ENCODE peak calls at places on chromosomes 4 and X, in nine cellular contexts. T is fibroblast of lung, Z is coronary artery, E is prostate gland, Q is mammary epithelial cell, F is breast epithelium, Y is heart right ventricle, V is HCT116, H is tibial nerve. U is an unnamed sample.
A peak's percentile ranks its signal among the peaks of the same experiment; 100 is the strongest.

GRCh38 chrX:11398785-11399184 is 105.6 kb downstream of the AMELX start:
- DNase-seq in V (no peak), H (no peak), Z (no peak), Q (no peak), F (no peak), T (no peak), E (no peak), Y (no peak), U (no peak)

GRCh38 chrX:38970845-38971244 is 169.6 kb downstream of the MID1IP1 start:
- DNase-seq in V (no peak), E (no peak), H (no peak), Q (no peak), F (no peak), Y (no peak), Z (no peak), T (no peak), U (no peak)

GRCh38 chrX:68999351-68999750 is 165.9 kb downstream of the PJA1 start:
- DNase-seq in Y (no peak), E (no peak), Q (peak; percentile 91), F (no peak), Z (no peak), V (peak; percentile 18), T (peak; percentile 58), H (no peak), U (peak; percentile 47)

GRCh38 chr4:119550857-119551532 is 77.6 kb downstream of the PDE5A start:
- DNase-seq in V (no peak), T (peak; percentile 76), H (no peak), E (no peak), F (no peak), Q (no peak), Z (no peak), Y (no peak), U (no peak)

GRCh38 chr4:189124791-189125190 is 815.9 kb upstream of the FRG1 start:
- DNase-seq in F (no peak), T (no peak), Z (no peak), V (no peak), H (no peak), E (no peak), Y (no peak), Q (no peak), U (no peak)

GRCh38 chr4:67713531-67714247 is 12.7 kb upstream of the UBA6 start:
- DNase-seq in Q (peak; percentile 57), Y (no peak), E (peak; percentile 53), F (no peak), H (no peak), V (no peak), Z (no peak), T (peak; percentile 56), U (no peak)

GRCh38 chr4:109657854-109658253 is 45.4 kb downstream of the CASP6 start:
- DNase-seq in Y (no peak), Q (no peak), T (no peak), V (no peak), E (no peak), H (no peak), Z (no peak), F (no peak), U (no peak)

GRCh38 chrX:20653070-20653469 is 386.4 kb upstream of the RPS6KA3 start:
- DNase-seq in Q (peak; percentile 41), Z (no peak), Y (no peak), V (no peak), H (no peak), F (no peak), T (peak; percentile 21), E (no peak), U (no peak)

GRCh38 chr4:126701756-126702155 is 931.0 kb upstream of the INTU start:
- DNase-seq in H (no peak), Y (peak; percentile 41), E (no peak), F (no peak), T (peak; percentile 91), V (no peak), Q (peak; percentile 42), Z (no peak), U (no peak)

GRCh38 chr4:102007959-102008425 is 217.5 kb downstream of the BANK1 start:
- DNase-seq in T (no peak), H (no peak), Z (no peak), Q (no peak), V (no peak), E (no peak), Y (no peak), F (no peak), U (no peak)

GRCh38 chrX:27446423-27446822 is 16.7 kb downstream of the PPP4R3C start:
- DNase-seq in Y (no peak), E (no peak), Z (no peak), H (no peak), V (no peak), Q (no peak), F (no peak), T (no peak), U (no peak)

GRCh38 chr4:35503435-35503834 is 740.9 kb downstream of the ARAP2 start:
- DNase-seq in E (no peak), Y (no peak), V (no peak), H (no peak), Z (no peak), Q (no peak), F (no peak), T (no peak), U (no peak)

GRCh38 chrX:130497531-130497930 is 95.7 kb downstream of the RBMX2 start:
- DNase-seq in H (no peak), T (no peak), Y (no peak), Z (no peak), V (no peak), F (no peak), E (no peak), Q (no peak), U (no peak)

GRCh38 chr4:153413827-153414226 is 52.3 kb upstream of the TMEM131L start:
- DNase-seq in H (no peak), T (no peak), E (no peak), F (no peak), Z (no peak), V (no peak), Y (no peak), Q (no peak), U (no peak)

GRCh38 chrX:9315086-9315485 is 149.8 kb upstream of the TBL1X start:
- DNase-seq in F (no peak), H (no peak), T (peak; percentile 44), V (no peak), Y (no peak), Z (no peak), Q (no peak), E (no peak), U (no peak)

DNA sequence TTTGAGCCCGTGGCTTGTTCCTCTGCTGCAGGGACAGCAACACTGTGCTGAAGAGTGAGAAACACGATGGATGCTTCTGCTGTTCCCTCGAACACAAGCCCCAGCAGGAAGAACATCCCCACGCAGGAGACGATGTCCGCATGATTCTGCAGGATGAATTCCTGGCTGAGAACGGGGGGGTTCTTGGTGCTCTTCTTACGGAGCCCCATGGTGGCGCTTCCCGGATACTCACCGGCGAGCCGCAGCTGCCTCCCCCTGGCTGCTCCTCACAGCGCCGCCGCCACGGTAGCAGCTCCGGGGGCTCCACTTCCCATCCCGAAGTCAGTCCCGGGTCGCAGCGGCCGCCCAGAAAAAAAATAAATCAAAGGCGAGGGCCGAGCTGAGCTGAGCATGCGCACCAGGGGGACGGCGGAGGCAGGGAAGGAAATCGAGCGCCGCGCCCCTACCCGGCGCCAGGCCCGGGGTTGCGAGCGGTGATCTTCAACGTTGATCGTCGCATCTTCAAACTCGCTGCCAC is at the start of gene TRAM1L1:
- DNase-seq in T (peak; percentile 76), V (no peak), Z (peak; percentile 71), Y (peak; percentile 45), H (no peak), Q (peak; percentile 41), F (peak; percentile 62), E (peak; percentile 22), U (no peak)
- TF ChIP-seq CTCF in T (peak; percentile 6), V (no peak), Z (no peak), Y (no peak), H (no peak), Q (no peak), F (no peak), E (peak; percentile 8), U (peak; percentile 35)

GRCh38 chr4:3124070-3124767 is 49.7 kb downstream of the HTT start:
- DNase-seq in V (no peak), F (no peak), E (no peak), Y (no peak), Q (no peak), T (no peak), Z (no peak), H (no peak), U (no peak)
- H3K27ac ChIP-seq in V (no peak overlapping the region), F (no peak overlapping the region), E (no peak overlapping the region), Y (peak overlapping the region; percentile 77), Q (no peak overlapping the region), T (peak overlapping the region; percentile 22), Z (no peak overlapping the region), H (peak overlapping the region; percentile 71), U (peak overlapping the region; percentile 82)

GRCh38 chr4:16582526-16582925 is 315.9 kb downstream of the LDB2 start:
- DNase-seq in T (no peak), Z (no peak), Y (no peak), V (no peak), H (no peak), Q (no peak), F (no peak), E (no peak), U (no peak)
- TF ChIP-seq CTCF in T (peak; percentile 7), Z (no peak), Y (peak; percentile 13), V (peak; percentile 37), H (no peak), Q (no peak), F (no peak), E (no peak), U (no peak)

GRCh38 chr4:173519130-173520101 is 10.6 kb downstream of the HAND2 start:
- DNase-seq in T (no peak), E (no peak), F (no peak), Q (no peak), H (no peak), Y (peak; percentile 65), V (no peak), Z (no peak), U (no peak)

GRCh38 chr4:173517781-173518371 is 12.2 kb downstream of the HAND2 start:
- DNase-seq in V (no peak), F (no peak), E (no peak), T (no peak), Q (no peak), Z (no peak), Y (peak; percentile 56), H (no peak), U (no peak)

GRCh38 chr4:173516621-173517612 is 13.1 kb downstream of the HAND2 start:
- DNase-seq in V (no peak), Q (no peak), T (no peak), E (no peak), Z (no peak), H (no peak), F (no peak), Y (no peak), U (no peak)

GRCh38 chr4:173520921-173521473 is 9.0 kb downstream of the HAND2 start:
- DNase-seq in F (no peak), Q (no peak), T (no peak), H (no peak), E (no peak), Z (no peak), Y (no peak), V (no peak), U (peak; percentile 91)

DNA sequence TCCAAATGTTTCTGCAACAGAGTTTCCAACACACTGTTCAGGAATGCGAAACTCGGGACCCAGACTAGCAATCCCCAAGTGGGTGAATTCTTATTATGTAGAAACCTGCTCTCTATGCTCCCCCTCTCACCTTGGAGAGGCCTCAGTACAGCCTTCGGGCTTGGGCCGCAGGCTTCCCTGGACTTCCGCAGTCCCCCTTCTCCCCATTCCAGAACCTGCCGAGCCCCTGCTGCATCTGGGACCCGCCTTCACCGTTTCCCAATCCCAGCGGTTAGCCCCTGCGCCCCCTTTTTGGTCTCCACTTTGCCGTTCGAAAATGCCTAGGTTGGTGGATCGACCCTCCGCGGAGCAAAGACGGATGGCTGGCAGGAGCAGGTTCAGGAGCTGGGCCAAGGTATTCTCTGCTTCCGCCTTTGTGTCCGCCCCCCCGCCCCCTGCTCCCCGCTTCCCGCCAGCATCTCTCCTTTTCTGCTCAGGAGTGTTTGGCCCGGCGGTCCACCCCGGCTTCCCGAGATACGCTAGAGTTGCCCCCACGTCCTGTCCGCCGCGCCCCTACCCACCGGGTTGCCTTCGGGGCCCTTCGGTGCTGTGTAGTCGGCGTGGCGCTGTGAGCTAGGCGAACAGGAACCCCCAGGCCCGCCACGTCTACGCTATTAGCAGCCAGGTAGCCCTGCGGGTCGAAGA is 11.5 kb downstream of the HAND2 start:
- DNase-seq in E (no peak), Y (no peak), T (no peak), F (no peak), Q (no peak), H (no peak), V (no peak), Z (no peak), U (no peak)
- H3K27ac ChIP-seq in E (no peak overlapping the region), Y (peak overlapping the region; percentile 96), T (no peak overlapping the region), F (no peak overlapping the region), Q (no peak overlapping the region), H (peak overlapping the region; percentile 56), V (no peak overlapping the region), Z (peak overlapping the region; percentile 89), U (peak overlapping the region; percentile 98)

U was measured in esophagus muscularis mucosa.